ENCODE peak calls at places on chromosomes 4 and X, in four cellular contexts. I is K562, S is A549, G is NB4. Z is an unnamed sample.

GRCh38 chr4:64200001-64200555 is 209.2 kb downstream of the TECRL start:
- DNase-seq in I (peak), S (no peak), G (no peak), Z (no peak)

GRCh38 chrX:139290310-139290709 is 240.2 kb upstream of the F9 start:
- DNase-seq in I (no peak), S (no peak), G (peak), Z (no peak)

GRCh38 chr4:106830879-106831278 is 205.2 kb downstream of the DKK2 start:
- DNase-seq in I (no peak), S (no peak), G (no peak), Z (no peak)

GRCh38 chr4:1395941-1396805 is 10.1 kb downstream of the NKX1-1 start:
- DNase-seq in I (no peak), S (no peak), G (no peak), Z (no peak)

GRCh38 chr4:183011213-183011907 is 87.7 kb upstream of the WWC2 start:
- DNase-seq in I (peak), S (no peak), G (peak), Z (no peak)

GRCh38 chr4:14431155-14432134 is 570.8 kb upstream of the CPEB2 start:
- DNase-seq in I (no peak), S (no peak), G (no peak), Z (no peak)

GRCh38 chrX:23797371-23798128 is 14.6 kb downstream of the SAT1 start:
- DNase-seq in I (no peak), S (no peak), G (no peak), Z (peak)

GRCh38 chrX:11953615-11954014 is 184.7 kb upstream of the FRMPD4 start:
- DNase-seq in I (no peak), S (peak), G (no peak), Z (no peak)

GRCh38 chr4:74400395-74400794 is 35.5 kb downstream of the EREG start:
- DNase-seq in I (no peak), S (no peak), G (peak), Z (no peak)

GRCh38 chrX:143082537-143082936 is 56.8 kb downstream of the SPANXN4 start:
- DNase-seq in I (no peak), S (no peak), G (no peak), Z (no peak)

GRCh38 chr4:45648846-45649245 is 475.0 kb downstream of the GABRG1 start:
- DNase-seq in I (no peak), S (no peak), G (no peak), Z (no peak)

DNA sequence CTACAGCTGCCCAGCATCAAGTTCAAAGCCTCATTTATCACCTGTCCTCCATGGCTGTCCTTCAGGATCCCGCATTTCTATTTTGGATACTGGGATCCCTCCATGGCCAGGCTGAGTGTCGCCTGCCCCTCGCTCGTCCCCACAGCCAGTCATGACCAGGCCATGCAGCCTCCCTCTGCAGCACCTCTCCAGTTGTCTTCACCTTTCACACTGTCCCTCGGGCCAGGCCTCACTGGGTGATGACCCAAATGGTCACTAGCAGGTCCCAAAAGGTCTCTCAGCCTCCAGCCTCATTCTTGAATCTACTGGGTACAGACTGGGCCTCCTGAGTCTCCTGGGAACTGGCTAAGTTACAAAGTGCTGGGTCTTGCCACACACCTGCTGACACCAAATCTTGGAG is 48.7 kb upstream of the HELT start:
- DNase-seq in I (no peak), S (no peak), G (no peak), Z (no peak)
- TF ChIP-seq MYC in I (no peak), S (no peak), G (no peak), Z (no peak)

GRCh38 chr4:60605651-60606354 is 594.3 kb upstream of the ADGRL3 start:
- DNase-seq in I (no peak), S (no peak), G (no peak), Z (no peak)
- TF ChIP-seq MYC in I (no peak), S (no peak), G (no peak), Z (no peak)

GRCh38 chr4:186018261-186018660 is 50.7 kb upstream of the TLR3 start:
- DNase-seq in I (no peak), S (no peak), G (no peak), Z (no peak)
- TF ChIP-seq MYC in I (no peak), S (no peak), G (no peak), Z (no peak)

GRCh38 chr4:75633846-75634245 is 3.5 kb upstream of the CDKL2 start:
- DNase-seq in I (no peak), S (no peak), G (peak), Z (no peak)
- TF ChIP-seq MYC in I (no peak), S (no peak), G (no peak), Z (no peak)

DNA sequence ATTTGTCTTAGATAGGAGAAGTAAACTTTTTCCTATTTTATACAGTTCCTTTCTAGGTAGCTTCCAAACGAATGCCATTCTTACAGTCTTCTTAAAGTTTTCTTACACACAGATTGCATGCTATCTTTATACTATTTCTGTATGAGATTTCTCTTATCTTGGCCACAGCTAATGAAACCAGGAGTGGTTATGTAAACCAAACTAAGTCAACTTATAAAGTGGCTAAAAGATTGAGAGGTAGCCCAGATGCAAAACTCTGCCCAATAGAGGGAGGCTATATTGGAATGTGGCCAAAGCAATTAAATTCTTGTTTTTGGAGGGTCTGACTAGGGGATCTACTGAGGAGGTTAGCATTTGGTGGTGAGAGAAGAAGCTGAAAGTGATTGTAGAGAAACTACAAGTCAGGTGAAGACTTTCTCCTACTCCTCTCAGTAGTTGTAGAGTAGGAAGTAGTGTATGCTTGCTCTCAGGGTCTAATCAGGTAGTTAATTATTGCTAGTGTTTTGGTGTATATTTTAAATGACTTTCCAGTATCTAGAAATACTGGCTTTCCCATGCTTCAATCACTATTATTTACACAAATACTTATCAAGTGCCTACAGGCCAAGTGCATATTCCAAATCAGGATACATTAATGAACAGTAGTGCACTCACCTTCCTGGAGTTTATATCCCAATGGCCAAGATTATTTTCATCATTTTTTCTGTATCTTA is 104.2 kb upstream of the HPGD start:
- DNase-seq in I (no peak), S (no peak), G (no peak), Z (no peak)
- TF ChIP-seq MYC in I (no peak), S (no peak), G (no peak), Z (no peak)

GRCh38 chrX:25156323-25156722 is 140.6 kb upstream of the ARX start:
- DNase-seq in I (no peak), S (peak), G (no peak), Z (no peak)
- TF ChIP-seq MYC in I (no peak), S (no peak), G (no peak), Z (no peak)

GRCh38 chrX:41922125-41922521 is 1.2 kb downstream of the CASK start:
- DNase-seq in I (no peak), S (no peak), G (peak), Z (peak)
- TF ChIP-seq MYC in I (no peak), S (no peak), G (no peak), Z (no peak)

Z was measured in endothelial cell of umbilical vein.